ENCODE peak calls at places on chromosome 18, in six cellular contexts. C is sciatic nerve; K is stimulated activated CD8-positive, alpha-beta memory T cell treated with anti-CD3 and anti-CD28 coated beads, Interleukin-4, amount 100 ng/mL, for 24 hours; G is GM13977; T is HTR-8/SVneo; D is neural progenitor cell. O is an unnamed sample.

GRCh38 chr18:78496095-78496494 is 483.5 kb upstream of the SALL3 start:
- DNase-seq in K (no peak), T (no peak), D (no peak), C (no peak), G (no peak), O (peak)

GRCh38 chr18:49850636-49851035 is 37.3 kb upstream of the ACAA2 start:
- DNase-seq in K (no peak), D (no peak), T (no peak), C (no peak), G (no peak), O (no peak)

GRCh38 chr18:79611040-79611681 is 68.4 kb upstream of the CTDP1 start:
- DNase-seq in D (no peak), C (peak), G (no peak), T (peak), K (no peak), O (peak)

GRCh38 chr18:35010156-35010555 is 31.1 kb upstream of the MAPRE2 start:
- DNase-seq in T (no peak), K (no peak), D (no peak), G (no peak), C (no peak), O (no peak)

GRCh38 chr18:55479656-55480420 is 108.2 kb downstream of the TCF4 start:
- DNase-seq in K (no peak), T (no peak), G (no peak), D (no peak), C (no peak), O (no peak)

GRCh38 chr18:58263055-58263732 is 219.2 kb downstream of the NEDD4L start:
- DNase-seq in K (no peak), T (peak), G (no peak), D (no peak), C (no peak), O (no peak)

GRCh38 chr18:34801769-34802168 is 91.7 kb downstream of the DTNA start:
- DNase-seq in C (no peak), T (no peak), G (no peak), D (no peak), K (no peak), O (no peak)

GRCh38 chr18:13216732-13217465 is 1.7 kb upstream of the LDLRAD4 start:
- DNase-seq in K (peak), D (peak), C (peak), T (no peak), G (peak), O (peak)

GRCh38 chr18:39215920-39216319 is 1650.3 kb upstream of the CELF4 start:
- DNase-seq in K (no peak), D (no peak), G (no peak), T (no peak), C (no peak), O (no peak)

GRCh38 chr18:78408623-78409022 is 571.0 kb upstream of the SALL3 start:
- DNase-seq in T (no peak), D (no peak), K (no peak), C (no peak), G (no peak), O (no peak)

GRCh38 chr18:36265035-36265434 is 32.5 kb upstream of the FHOD3 start:
- DNase-seq in T (no peak), K (no peak), G (no peak), C (no peak), D (no peak), O (no peak)

GRCh38 chr18:67730884-67731283 is 214.4 kb upstream of the DSEL start:
- DNase-seq in K (no peak), D (no peak), G (no peak), C (no peak), T (peak), O (no peak)

GRCh38 chr18:26621161-26622026 is 73.0 kb upstream of the KCTD1 start:
- DNase-seq in G (peak), K (no peak), T (no peak), D (peak), C (peak), O (no peak)

GRCh38 chr18:59518705-59519104 is 159.6 kb upstream of the LMAN1 start:
- DNase-seq in C (no peak), G (no peak), K (no peak), T (no peak), D (no peak), O (no peak)

GRCh38 chr18:38174594-38174993 is 609.0 kb upstream of the CELF4 start:
- DNase-seq in T (no peak), D (no peak), G (no peak), K (no peak), C (no peak), O (no peak)

GRCh38 chr18:21978546-21979170 is 190.7 kb upstream of the GATA6 start:
- DNase-seq in D (no peak), C (no peak), G (no peak), K (no peak), T (no peak), O (no peak)

O was measured in uterus.